ENCODE peak calls at places on chromosomes 1 and 21, in ten cellular contexts. U is CD8-positive, alpha-beta memory T cell; Q is DMS153; P is NCI-H748 treated with DMSO at 0.1 percent for 48 hours; G is AG04450; R is effector CD8-positive, alpha-beta T cell; V is HS-27A; L is B cell; J is left ventricle myocardium inferior; B is Daoy. W is an unnamed sample.

GRCh38 chr1:1119272-1119890 is 3.5 kb upstream of the C1orf159 start:
- DNase-seq in V (no peak), Q (no peak), J (no peak), G (no peak), U (no peak), L (no peak), P (no peak), R (no peak), B (no peak), W (no peak)

GRCh38 chr1:156487862-156488261 is 12.7 kb downstream of the MEF2D start:
- DNase-seq in U (no peak), V (no peak), P (no peak), Q (no peak), G (no peak), L (no peak), B (no peak), R (no peak), J (no peak), W (no peak)

GRCh38 chr1:18948913-18949688 is 7.4 kb downstream of the IFFO2 start:
- DNase-seq in U (no peak), G (no peak), L (no peak), Q (no peak), P (no peak), J (peak; percentile 53), B (peak; percentile 71), R (no peak), V (no peak), W (no peak)

GRCh38 chr1:1462318-1462966 is 9.1 kb upstream of the ATAD3B start:
- DNase-seq in P (no peak), Q (peak; percentile 78), L (peak; percentile 41), U (peak; percentile 26), J (peak; percentile 32), B (peak; percentile 79), G (no peak), V (no peak), R (no peak), W (no peak)

GRCh38 chr1:149995927-149996326 is 14.6 kb downstream of the OTUD7B start:
- DNase-seq in L (no peak), R (no peak), J (no peak), U (no peak), Q (no peak), B (peak; percentile 17), P (no peak), G (no peak), V (no peak), W (no peak)

GRCh38 chr1:93177991-93178390 is 2.2 kb downstream of the TMED5 start:
- DNase-seq in V (no peak), P (no peak), G (no peak), Q (no peak), R (no peak), B (peak; percentile 45), L (no peak), U (no peak), J (no peak), W (no peak)

GRCh38 chr21:35208117-35208516 is 159.0 kb upstream of the RUNX1 start:
- DNase-seq in V (no peak), R (no peak), J (no peak), L (no peak), B (no peak), P (no peak), G (no peak), U (no peak), Q (no peak), W (no peak)

GRCh38 chr1:37449936-37450335 is 24.4 kb upstream of the ZC3H12A start:
- DNase-seq in V (no peak), U (no peak), B (peak; percentile 34), R (no peak), J (no peak), G (no peak), L (peak; percentile 53), Q (no peak), P (no peak), W (no peak)

GRCh38 chr1:172630060-172630818 is 28.7 kb upstream of the FASLG start:
- DNase-seq in L (no peak), R (no peak), U (no peak), J (no peak), G (no peak), P (no peak), Q (no peak), B (no peak), V (no peak), W (no peak)

GRCh38 chr21:25895565-25896205 is 160.9 kb downstream of the GABPA start:
- DNase-seq in U (no peak), R (no peak), J (no peak), P (peak; percentile 53), G (no peak), Q (no peak), B (peak; percentile 21), L (peak; percentile 43), V (no peak), W (no peak)

GRCh38 chr21:44258056-44258725 is 3.5 kb downstream of the DNMT3L start:
- DNase-seq in G (no peak), P (no peak), J (no peak), L (no peak), B (no peak), V (no peak), Q (no peak), R (no peak), U (no peak), W (no peak)

GRCh38 chr1:970973-971730 is 4.9 kb downstream of the PLEKHN1 start:
- DNase-seq in L (no peak), R (no peak), B (no peak), Q (no peak), U (no peak), J (no peak), P (no peak), G (no peak), V (no peak), W (no peak)

GRCh38 chr1:246110343-246111219 is 396.5 kb downstream of the SMYD3 start:
- DNase-seq in Q (peak; percentile 93), U (no peak), R (no peak), B (no peak), G (peak; percentile 10), P (peak; percentile 96), V (no peak), J (no peak), L (no peak), W (no peak)

GRCh38 chr1:77831976-77832695 is 52.7 kb downstream of the MIGA1 start:
- DNase-seq in Q (no peak), J (no peak), R (no peak), P (no peak), V (peak; percentile 53), U (no peak), B (peak; percentile 10), G (no peak), L (no peak), W (no peak)

GRCh38 chr1:173255214-173255813 is 48.2 kb upstream of the TNFSF4 start:
- DNase-seq in G (peak; percentile 13), B (peak; percentile 39), Q (no peak), L (peak; percentile 15), J (no peak), U (no peak), P (no peak), R (no peak), V (no peak), W (peak; percentile 8)

GRCh38 chr21:43657355-43658093 is 1.8 kb downstream of the HSF2BP start:
- DNase-seq in V (no peak), B (no peak), U (no peak), P (no peak), R (no peak), J (peak; percentile 35), G (no peak), L (no peak), Q (no peak), W (no peak)

GRCh38 chr1:36653850-36654249 is 171.1 kb upstream of the CSF3R start:
- DNase-seq in Q (no peak), B (peak; percentile 74), V (no peak), P (no peak), L (no peak), U (no peak), G (no peak), R (no peak), J (peak; percentile 58), W (no peak)

GRCh38 chr21:16108561-16109070 is 378.8 kb downstream of the USP25 start:
- DNase-seq in R (no peak), V (no peak), B (no peak), Q (no peak), U (no peak), L (no peak), G (no peak), P (no peak), J (no peak), W (no peak)

GRCh38 chr1:179591253-179591591 is 410 bp upstream of the TDRD5 start:
- DNase-seq in B (no peak), U (no peak), G (no peak), L (peak; percentile 5), P (no peak), Q (no peak), J (no peak), R (no peak), V (no peak), W (no peak)

GRCh38 chr1:66563094-66563800 is 29.3 kb downstream of the SGIP1 start:
- DNase-seq in G (peak; percentile 91), P (no peak), V (peak; percentile 91), B (peak; percentile 85), J (no peak), R (no peak), U (no peak), L (no peak), Q (no peak), W (no peak)

GRCh38 chr21:31117046-31117916 is 79.0 kb upstream of the KRTAP19-8 start:
- DNase-seq in L (no peak), R (no peak), B (peak; percentile 82), J (no peak), V (peak; percentile 86), P (no peak), Q (no peak), G (peak; percentile 24), U (no peak), W (no peak)

GRCh38 chr21:18832081-18832670 is 428.6 kb upstream of the TMPRSS15 start:
- DNase-seq in G (no peak), Q (no peak), L (no peak), V (no peak), R (no peak), U (no peak), P (peak; percentile 50), J (no peak), B (no peak), W (no peak)

GRCh38 chr1:213979751-213980605 is 7.8 kb upstream of the PROX1 start:
- DNase-seq in G (no peak), U (no peak), J (no peak), R (no peak), P (no peak), L (no peak), B (no peak), V (no peak), Q (no peak), W (no peak)

GRCh38 chr1:152912900-152913299 is 4.6 kb downstream of the IVL start:
- DNase-seq in J (no peak), U (no peak), L (no peak), R (no peak), Q (no peak), G (no peak), P (no peak), V (no peak), B (no peak), W (no peak)

GRCh38 chr1:232227171-232227740 is 402.7 kb downstream of the SIPA1L2 start:
- DNase-seq in R (no peak), Q (no peak), B (no peak), J (no peak), P (no peak), V (no peak), U (no peak), G (no peak), L (no peak), W (no peak)

GRCh38 chr1:92484472-92485373 is 2.0 kb downstream of the GFI1 start:
- DNase-seq in U (peak; percentile 54), G (no peak), B (peak; percentile 60), J (no peak), P (no peak), Q (no peak), L (peak; percentile 64), R (peak; percentile 31), V (no peak), W (peak; percentile 44)

GRCh38 chr1:57254006-57254405 is 169.9 kb downstream of the DAB1 start:
- DNase-seq in P (no peak), V (no peak), J (no peak), B (peak; percentile 33), R (no peak), U (no peak), G (no peak), L (no peak), Q (no peak), W (no peak)

GRCh38 chr1:165629848-165630628 is 996 bp upstream of the MGST3 start:
- DNase-seq in J (no peak), U (no peak), L (no peak), G (no peak), P (peak; percentile 77), R (peak; percentile 25), V (no peak), B (no peak), Q (peak; percentile 77), W (no peak)